ENCODE peak calls at places on chromosomes 13 and 19, in eight cellular contexts. O is tibial nerve, K is stomach, U is sigmoid colon, L is suprapubic skin, W is ovary, R is GM12878, F is H1. H is an unnamed sample.
A peak's percentile ranks its signal among the peaks of the same experiment; 100 is the strongest.

GRCh38 chr19:23273022-23273593 is 22.9 kb upstream of the ZNF724 start:
- DNase-seq in K (no peak), U (no peak), W (no peak), F (no peak), L (no peak), R (no peak), O (no peak), H (peak; percentile 21)

GRCh38 chr13:20049558-20050473 is 91.3 kb downstream of the ZMYM2 start:
- DNase-seq in F (no peak), K (no peak), O (no peak), R (no peak), U (no peak), W (no peak), L (no peak), H (no peak)

GRCh38 chr13:40153516-40153915 is 498.1 kb downstream of the COG6 start:
- DNase-seq in L (no peak), R (no peak), O (no peak), K (peak; percentile 60), U (no peak), W (no peak), F (no peak), H (no peak)

GRCh38 chr19:10352764-10353671 is 13.6 kb upstream of the ICAM3 start:
- DNase-seq in O (peak; percentile 76), W (peak; percentile 93), K (no peak), R (no peak), U (peak; percentile 74), L (no peak), F (peak; percentile 90), H (no peak)

GRCh38 chr13:97448503-97449251 is 14.7 kb downstream of the RAP2A start:
- DNase-seq in L (no peak), W (no peak), U (no peak), O (no peak), K (no peak), F (no peak), R (peak; percentile 45), H (no peak)

GRCh38 chr13:113427562-113428468 is 25.5 kb downstream of the ADPRHL1 start:
- DNase-seq in R (no peak), U (no peak), O (no peak), L (peak; percentile 49), F (no peak), K (no peak), W (no peak), H (no peak)

GRCh38 chr19:16223746-16224145 is 26.0 kb downstream of the AP1M1 start:
- DNase-seq in O (peak; percentile 9), L (no peak), F (no peak), U (no peak), W (no peak), K (no peak), R (no peak), H (no peak)

GRCh38 chr13:31968473-31968872 is 63.1 kb upstream of the FRY start:
- DNase-seq in U (no peak), K (peak; percentile 76), O (no peak), F (no peak), L (no peak), W (no peak), R (no peak), H (peak; percentile 26)

GRCh38 chr19:19120308-19121156 is 17.7 kb downstream of the TMEM161A start:
- DNase-seq in U (peak; percentile 95), L (no peak), R (no peak), K (peak; percentile 68), W (peak; percentile 97), O (no peak), F (peak; percentile 99), H (peak; percentile 71)

GRCh38 chr19:14530005-14530348 is 583 bp downstream of the TECR start:
- DNase-seq in U (no peak), F (no peak), R (no peak), K (no peak), L (peak; percentile 87), O (no peak), W (no peak), H (peak; percentile 72)

GRCh38 chr13:65268009-65268408 is 1962.1 kb downstream of the PCDH9 start:
- DNase-seq in O (no peak), R (no peak), W (no peak), F (no peak), U (no peak), L (no peak), K (no peak), H (no peak)

GRCh38 chr13:102298051-102298450 is 103.8 kb downstream of the FGF14 start:
- DNase-seq in W (no peak), R (no peak), U (no peak), O (no peak), F (no peak), K (no peak), L (no peak), H (no peak)

GRCh38 chr19:12676384-12676792 is 5.3 kb downstream of the DHPS start:
- DNase-seq in L (peak; percentile 91), R (no peak), O (peak; percentile 70), K (peak; percentile 85), U (peak; percentile 89), F (no peak), W (peak; percentile 86), H (peak; percentile 86)

GRCh38 chr13:62320129-62320724 is 904.6 kb upstream of the PCDH20 start:
- DNase-seq in K (no peak), O (no peak), R (peak; percentile 36), L (no peak), F (no peak), W (no peak), U (no peak), H (no peak)

GRCh38 chr19:3284759-3285646 is 60.5 kb downstream of the CELF5 start:
- DNase-seq in O (no peak), U (no peak), R (no peak), F (peak; percentile 100), W (peak; percentile 100), K (peak; percentile 98), L (peak; percentile 85), H (peak; percentile 95)

GRCh38 chr19:6026390-6026897 is 48.5 kb upstream of the RANBP3 start:
- DNase-seq in O (no peak), L (peak; percentile 37), U (peak; percentile 26), F (no peak), R (no peak), K (no peak), W (peak; percentile 13), H (no peak)

GRCh38 chr19:1471514-1472107 is 7.4 kb downstream of the C19orf25 start:
- DNase-seq in O (no peak), U (no peak), W (no peak), K (no peak), L (no peak), R (no peak), F (no peak), H (no peak)

GRCh38 chr13:28622286-28622685 is 36.6 kb upstream of the POMP start:
- DNase-seq in U (peak; percentile 83), W (no peak), F (no peak), O (no peak), R (no peak), K (peak; percentile 27), L (peak; percentile 69), H (peak; percentile 27)

GRCh38 chr13:19056355-19056880 is 125.2 kb downstream of the TUBA3C start:
- DNase-seq in F (no peak), O (no peak), K (no peak), L (no peak), U (no peak), W (no peak), R (no peak), H (no peak)

DNA sequence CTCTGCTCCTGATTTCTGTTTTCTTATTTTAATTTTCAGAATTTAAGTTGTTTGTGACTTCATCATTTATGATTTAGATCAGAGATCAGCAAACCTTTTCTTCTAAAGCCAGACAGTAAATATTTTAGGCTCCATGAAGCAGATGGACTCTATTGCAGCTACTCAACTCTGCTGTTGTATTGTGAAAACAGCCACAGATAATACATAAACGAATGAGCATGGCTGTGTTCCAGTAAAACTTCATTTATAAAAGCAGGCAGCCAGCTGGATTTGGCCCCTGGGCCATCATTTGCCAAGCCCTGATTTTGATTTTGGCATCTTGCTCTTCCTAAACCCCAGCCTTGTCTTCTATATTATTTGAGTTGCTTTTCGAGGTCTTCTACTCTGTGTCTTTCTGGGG is 41.2 kb downstream of the RNASEH2B start:
- DNase-seq in K (no peak), U (no peak), R (no peak), F (no peak), L (no peak), O (no peak), W (no peak), H (no peak)
- H3K36me3 ChIP-seq in K (peaks cover 37% of the 10 kb centered on the region), U (no peaks in the 10 kb centered on the region), R (peaks cover 1% of the 10 kb centered on the region), F (no peaks in the 10 kb centered on the region), L (peaks cover 9% of the 10 kb centered on the region), O (no peaks in the 10 kb centered on the region), W (no peaks in the 10 kb centered on the region), H (peaks cover 3% of the 10 kb centered on the region)

GRCh38 chr13:35860661-35861060 is 270.5 kb downstream of the DCLK1 start:
- DNase-seq in L (no peak), F (no peak), O (no peak), U (no peak), W (no peak), K (no peak), R (no peak), H (no peak)
- H3K4me1 ChIP-seq in L (peaks cover 30% of the 10 kb centered on the region), F (peaks cover 10% of the 10 kb centered on the region), O (no peaks in the 10 kb centered on the region), U (peaks cover 34% of the 10 kb centered on the region), W (peaks cover 6% of the 10 kb centered on the region), K (peaks cover 25% of the 10 kb centered on the region), R (no peaks in the 10 kb centered on the region), H (peaks cover 18% of the 10 kb centered on the region)

GRCh38 chr13:79998386-79998785 is 342.5 kb downstream of the SPRY2 start:
- DNase-seq in L (no peak), R (no peak), O (no peak), W (no peak), F (no peak), U (no peak), K (no peak), H (no peak)

GRCh38 chr13:79999601-80000000 is 341.3 kb downstream of the SPRY2 start:
- DNase-seq in U (no peak), K (no peak), W (no peak), L (no peak), F (no peak), O (no peak), R (no peak), H (no peak)

GRCh38 chr13:80000679-80001509 is 340.0 kb downstream of the SPRY2 start:
- DNase-seq in F (no peak), W (no peak), U (no peak), L (no peak), O (no peak), R (no peak), K (no peak), H (no peak)

GRCh38 chr13:79995334-79995733 is 345.6 kb downstream of the SPRY2 start:
- DNase-seq in F (no peak), U (no peak), R (no peak), W (no peak), L (no peak), O (no peak), K (no peak), H (no peak)

DNA sequence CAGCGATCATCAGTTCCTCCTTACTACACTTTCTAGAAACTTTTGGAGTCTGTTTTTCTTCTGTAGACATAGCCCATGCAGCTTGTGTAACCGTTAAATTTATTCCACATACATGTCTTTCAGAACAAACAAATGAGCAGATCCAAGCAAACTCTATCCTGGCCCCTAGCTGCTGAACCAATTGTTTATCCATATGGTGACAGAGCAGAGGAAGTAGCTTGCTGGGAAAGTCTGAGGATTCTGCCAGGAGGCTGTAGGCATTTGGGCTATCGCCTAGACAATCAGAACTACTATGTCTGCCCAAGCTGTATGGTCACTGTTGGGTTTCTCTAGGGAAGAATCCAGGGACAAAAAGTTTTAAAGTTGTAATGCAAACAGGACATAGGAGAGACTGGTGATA is 343.7 kb downstream of the SPRY2 start:
- DNase-seq in F (no peak), O (no peak), R (no peak), W (no peak), L (no peak), U (no peak), K (no peak), H (no peak)
- TF ChIP-seq EP300 in F (no peak), O (no peak), R (no peak), W (no peak), L (no peak), U (no peak), K (no peak), H (no peak)

GRCh38 chr13:47845981-47846380 is 155.1 kb downstream of the SUCLA2 start:
- DNase-seq in K (no peak), L (no peak), R (no peak), U (no peak), O (no peak), F (no peak), W (no peak), H (no peak)
- H3K36me3 ChIP-seq in K (no peaks in the 10 kb centered on the region), L (no peaks in the 10 kb centered on the region), R (no peaks in the 10 kb centered on the region), U (no peaks in the 10 kb centered on the region), O (no peaks in the 10 kb centered on the region), F (no peaks in the 10 kb centered on the region), W (no peaks in the 10 kb centered on the region), H (no peaks in the 10 kb centered on the region)

H was measured in transverse colon.